ENCODE peak calls at places on chromosomes 13 and 19, in ten cellular contexts. M, X, Y, B, Q, Z, I, R, O and S are unnamed samples.

GRCh38 chr13:83065136-83065535 is 817.1 kb downstream of the SLITRK1 start:
- DNase-seq in M (no peak), X (no peak), Y (peak; percentile 31), B (peak; percentile 53), Q (no peak), Z (no peak), I (no peak), R (no peak), O (peak; percentile 90), S (no peak)

GRCh38 chr19:28435551-28436261 is 777.2 kb downstream of the UQCRFS1 start:
- DNase-seq in M (no peak), X (no peak), Y (no peak), B (no peak), Q (no peak), Z (no peak), I (peak; percentile 1), R (no peak), O (no peak), S (no peak)

GRCh38 chr13:110922506-110922905 is 7.6 kb upstream of the ANKRD10 start:
- DNase-seq in M (no peak), X (no peak), Y (no peak), B (no peak), Q (no peak), Z (no peak), I (no peak), R (no peak), O (no peak), S (no peak)

GRCh38 chr13:31891472-31891871 is 140.1 kb upstream of the FRY start:
- DNase-seq in M (no peak), X (no peak), Y (no peak), B (no peak), Q (no peak), Z (no peak), I (no peak), R (no peak), O (no peak), S (no peak)

GRCh38 chr19:13812544-13812943 is 17.3 kb downstream of the ZSWIM4 start:
- DNase-seq in M (no peak), X (no peak), Y (no peak), B (no peak), Q (no peak), Z (no peak), I (no peak), R (no peak), O (no peak), S (no peak)

GRCh38 chr19:12986726-12987125 is 8.5 kb upstream of the NFIX start:
- DNase-seq in M (no peak), X (no peak), Y (no peak), B (no peak), Q (no peak), Z (no peak), I (no peak), R (no peak), O (no peak), S (no peak)

GRCh38 chr19:46147791-46148288 is at the start of gene IGFL2:
- DNase-seq in M (no peak), X (no peak), Y (no peak), B (no peak), Q (no peak), Z (no peak), I (no peak), R (no peak), O (no peak), S (no peak)

GRCh38 chr19:55912916-55913315 is 19.2 kb downstream of the NLRP13 start:
- DNase-seq in M (no peak), X (no peak), Y (no peak), B (no peak), Q (no peak), Z (no peak), I (no peak), R (no peak), O (no peak), S (no peak)

GRCh38 chr19:10881403-10882107 is 10.2 kb downstream of the CARM1 start:
- DNase-seq in M (peak; percentile 83), X (no peak), Y (no peak), B (no peak), Q (no peak), Z (no peak), I (no peak), R (no peak), O (no peak), S (no peak)

GRCh38 chr19:47725759-47726401 is 12.7 kb downstream of the EHD2 start:
- DNase-seq in M (no peak), X (no peak), Y (no peak), B (no peak), Q (no peak), Z (no peak), I (no peak), R (no peak), O (no peak), S (no peak)

GRCh38 chr19:7817801-7818200 is 12.2 kb upstream of the EVI5L start:
- DNase-seq in M (no peak), X (no peak), Y (no peak), B (no peak), Q (no peak), Z (no peak), I (no peak), R (no peak), O (no peak), S (no peak)

GRCh38 chr19:55940306-55940705 is 7.3 kb upstream of the NLRP8 start:
- DNase-seq in M (no peak), X (no peak), Y (no peak), B (no peak), Q (no peak), Z (no peak), I (no peak), R (no peak), O (no peak), S (no peak)

GRCh38 chr13:25699600-25699999 is 327.8 kb downstream of the ATP8A2 start:
- DNase-seq in M (no peak), X (no peak), Y (no peak), B (no peak), Q (no peak), Z (no peak), I (no peak), R (no peak), O (no peak), S (no peak)

GRCh38 chr19:19539738-19540703 is 2.0 kb downstream of the CILP2 start:
- DNase-seq in M (no peak), X (no peak), Y (no peak), B (no peak), Q (peak; percentile 67), Z (peak; percentile 74), I (peak; percentile 73), R (peak; percentile 58), O (no peak), S (peak; percentile 73)

GRCh38 chr13:25165664-25166063 is 6.4 kb downstream of the AMER2 start:
- DNase-seq in M (no peak), X (no peak), Y (no peak), B (no peak), Q (no peak), Z (no peak), I (no peak), R (no peak), O (no peak), S (no peak)

GRCh38 chr13:46109451-46109850 is 4.6 kb upstream of the CPB2 start:
- DNase-seq in M (no peak), X (no peak), Y (no peak), B (no peak), Q (no peak), Z (no peak), I (no peak), R (no peak), O (no peak), S (no peak)

GRCh38 chr19:44796701-44797115 is 12.2 kb upstream of the BCAM start:
- DNase-seq in M (no peak), X (no peak), Y (no peak), B (no peak), Q (no peak), Z (no peak), I (no peak), R (no peak), O (no peak), S (peak; percentile 62)

GRCh38 chr13:52892925-52893324 is 44.5 kb upstream of the PCDH8 start:
- DNase-seq in M (no peak), X (no peak), Y (no peak), B (no peak), Q (no peak), Z (no peak), I (no peak), R (no peak), O (no peak), S (no peak)

DNA sequence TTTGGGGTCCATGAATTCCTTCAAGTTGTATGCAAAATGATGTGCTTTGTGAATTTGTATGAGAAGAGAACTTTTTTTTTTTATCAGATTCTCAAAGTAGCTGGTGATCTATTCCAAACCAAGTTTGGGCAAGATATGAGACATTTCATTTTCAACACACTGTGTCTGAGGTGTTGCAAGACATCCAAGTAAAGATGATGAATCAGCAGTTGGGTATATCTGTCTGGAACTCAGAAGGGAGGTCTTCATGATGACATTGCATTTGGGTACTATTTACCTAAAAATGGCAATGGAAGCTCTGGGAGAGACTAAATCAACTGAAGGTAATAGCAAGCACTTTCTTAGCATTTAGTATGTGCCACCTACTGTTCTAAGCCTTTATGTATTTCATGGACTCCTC is 2.8 kb downstream of the FAM124A start:
- DNase-seq in M (no peak), X (no peak), Y (no peak), B (no peak), Q (no peak), Z (no peak), I (no peak), R (no peak), O (no peak), S (no peak)
- H3K27me3 ChIP-seq in M (peaks cover 2% of the 10 kb centered on the region), X (peaks cover 42% of the 10 kb centered on the region), Y (no peaks in the 10 kb centered on the region), B (no peaks in the 10 kb centered on the region), Q (peaks cover 13% of the 10 kb centered on the region), Z (peaks cover 32% of the 10 kb centered on the region), I (peaks cover 50% of the 10 kb centered on the region), R (peaks cover 5% of the 10 kb centered on the region), O (no peaks in the 10 kb centered on the region), S (no peaks in the 10 kb centered on the region)

GRCh38 chr19:3190470-3190770 is 4.7 kb downstream of the NCLN start:
- DNase-seq in M (no peak), X (no peak), Y (no peak), B (no peak), Q (no peak), Z (no peak), I (no peak), R (no peak), O (no peak), S (no peak)
- H3K4me3 ChIP-seq in M (no peak overlapping the region), X (no peak overlapping the region), Y (no peak overlapping the region), B (no peak overlapping the region), Q (no peak overlapping the region), Z (no peak overlapping the region), I (no peak overlapping the region), R (no peak overlapping the region), O (no peak overlapping the region), S (no peak overlapping the region)

DNA sequence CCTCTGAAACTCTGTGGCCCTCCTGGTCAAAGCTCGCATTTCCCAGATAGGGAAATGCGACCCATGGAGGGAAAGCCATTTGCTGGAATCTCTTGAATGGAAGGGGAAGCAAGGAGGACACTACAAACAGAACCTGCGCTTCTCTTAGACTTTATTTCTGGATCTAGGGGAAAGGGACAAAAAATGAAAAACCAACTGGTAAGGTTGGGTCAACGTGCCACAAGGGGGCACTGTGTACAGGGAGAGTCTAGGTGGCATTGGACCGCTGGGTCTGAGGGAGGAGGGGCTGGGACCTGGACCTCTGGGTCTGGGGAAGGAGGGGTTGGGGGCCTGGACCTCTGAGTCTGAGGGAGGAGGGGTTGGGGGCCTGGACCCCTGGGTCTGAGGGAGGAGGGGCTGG is 5.0 kb downstream of the KLK4 start:
- DNase-seq in M (peak; percentile 50), X (no peak), Y (no peak), B (no peak), Q (no peak), Z (no peak), I (peak; percentile 26), R (peak; percentile 68), O (no peak), S (no peak)
- H3K27me3 ChIP-seq in M (peaks cover 25% of the 10 kb centered on the region), X (peaks cover 3% of the 10 kb centered on the region), Y (no peaks in the 10 kb centered on the region), B (no peaks in the 10 kb centered on the region), Q (peaks cover 18% of the 10 kb centered on the region), Z (peaks cover 7% of the 10 kb centered on the region), I (peaks cover 9% of the 10 kb centered on the region), R (peaks cover 3% of the 10 kb centered on the region), O (no peaks in the 10 kb centered on the region), S (peaks cover 58% of the 10 kb centered on the region)

GRCh38 chr13:50075619-50076097 is 60.4 kb downstream of the KCNRG start:
- DNase-seq in M (no peak), X (no peak), Y (no peak), B (no peak), Q (no peak), Z (no peak), I (peak; percentile 19), R (no peak), O (no peak), S (no peak)
- H3K4me3 ChIP-seq in M (no peak overlapping the region), X (no peak overlapping the region), Y (no peak overlapping the region), B (peak overlapping the region; percentile 39), Q (no peak overlapping the region), Z (no peak overlapping the region), I (peak overlapping the region; percentile 98), R (peak overlapping the region; percentile 24), O (peak overlapping the region; percentile 95), S (no peak overlapping the region)